ENCODE peak calls at places on chromosomes 11 and 22, in nine cellular contexts. X, I, Y, V, D, E, S, U and T are unnamed samples.

GRCh38 chr11:13104619-13105236 is 95.6 kb downstream of the RASSF10 start:
- DNase-seq in V (no peak), Y (no peak), I (no peak), U (peak; percentile 88), D (no peak), E (no peak), X (no peak), S (no peak), T (no peak)

GRCh38 chr11:17171342-17171741 is 36.4 kb downstream of the PIK3C2A start:
- DNase-seq in S (no peak), V (no peak), I (no peak), E (no peak), D (no peak), X (no peak), U (peak; percentile 25), Y (no peak), T (no peak)

GRCh38 chr11:131253885-131254204 is 116.6 kb upstream of the NTM start:
- DNase-seq in U (no peak), I (no peak), E (no peak), D (no peak), Y (peak; percentile 53), X (no peak), S (no peak), V (no peak), T (peak; percentile 91)

GRCh38 chr11:132576706-132577105 is 955.6 kb downstream of the OPCML start:
- DNase-seq in S (no peak), U (no peak), X (no peak), I (no peak), V (no peak), D (no peak), Y (peak; percentile 10), E (peak; percentile 29), T (peak; percentile 60)

GRCh38 chr22:48761546-48761945 is 1066.1 kb downstream of the BRD1 start:
- DNase-seq in V (no peak), I (peak; percentile 41), D (no peak), Y (no peak), U (no peak), X (no peak), S (peak; percentile 51), E (peak; percentile 15), T (peak; percentile 70)

GRCh38 chr11:76151561-76152085 is 54.7 kb downstream of the WNT11 start:
- DNase-seq in V (no peak), E (no peak), Y (no peak), X (peak; percentile 12), D (no peak), I (peak; percentile 49), U (no peak), S (no peak), T (no peak)

GRCh38 chr11:45038923-45039322 is 88.2 kb upstream of the TP53I11 start:
- DNase-seq in I (no peak), D (no peak), U (no peak), X (no peak), V (no peak), E (no peak), Y (no peak), S (no peak), T (no peak)

GRCh38 chr22:47618611-47619010 is 856.2 kb downstream of the TBC1D22A start:
- DNase-seq in I (peak; percentile 59), U (no peak), E (no peak), V (no peak), X (no peak), S (no peak), D (peak; percentile 54), Y (no peak), T (no peak)

GRCh38 chr11:84355911-84356310 is 1069.7 kb upstream of the CCDC90B start:
- DNase-seq in U (no peak), I (no peak), Y (no peak), E (no peak), V (no peak), S (no peak), X (no peak), D (no peak), T (no peak)

GRCh38 chr11:63764712-63765631 is 3.6 kb downstream of the ZFTA start:
- DNase-seq in I (no peak), X (no peak), S (no peak), U (no peak), D (no peak), V (no peak), E (no peak), Y (no peak), T (no peak)

GRCh38 chr22:48749555-48750227 is 1078.0 kb downstream of the BRD1 start:
- DNase-seq in I (peak; percentile 60), V (no peak), D (no peak), E (peak; percentile 24), S (peak; percentile 64), U (no peak), Y (no peak), X (no peak), T (peak; percentile 88)

GRCh38 chr22:19497245-19497644 is 17.5 kb downstream of the CDC45 start:
- DNase-seq in D (no peak), V (no peak), I (no peak), Y (no peak), U (peak; percentile 86), X (peak; percentile 75), S (no peak), E (no peak), T (no peak)

GRCh38 chr11:118526688-118527087 is 586 bp upstream of the TTC36 start:
- DNase-seq in E (no peak), U (no peak), Y (no peak), V (no peak), I (no peak), X (no peak), S (no peak), D (no peak), T (no peak)
- TF ChIP-seq POLR2A in E (no peak), U (no peak), Y (no peak), V (no peak), I (no peak), X (no peak), S (no peak), D (no peak), T (no peak)

GRCh38 chr22:49946612-49947295 is 13.8 kb upstream of the PIM3 start:
- DNase-seq in D (no peak), S (no peak), U (no peak), Y (no peak), X (no peak), V (no peak), E (peak; percentile 81), I (no peak), T (no peak)

GRCh38 chr22:49942565-49943404 is 17.8 kb upstream of the PIM3 start:
- DNase-seq in E (no peak), X (no peak), U (no peak), Y (no peak), I (no peak), S (no peak), V (no peak), D (no peak), T (no peak)

GRCh38 chr22:49943405-49943765 is 17.2 kb upstream of the PIM3 start:
- DNase-seq in U (no peak), Y (no peak), D (no peak), S (no peak), X (no peak), V (no peak), I (no peak), E (no peak), T (no peak)

GRCh38 chr22:49943771-49944398 is 16.7 kb upstream of the PIM3 start:
- DNase-seq in I (no peak), S (no peak), Y (no peak), E (no peak), X (no peak), D (no peak), U (no peak), V (no peak), T (no peak)

DNA sequence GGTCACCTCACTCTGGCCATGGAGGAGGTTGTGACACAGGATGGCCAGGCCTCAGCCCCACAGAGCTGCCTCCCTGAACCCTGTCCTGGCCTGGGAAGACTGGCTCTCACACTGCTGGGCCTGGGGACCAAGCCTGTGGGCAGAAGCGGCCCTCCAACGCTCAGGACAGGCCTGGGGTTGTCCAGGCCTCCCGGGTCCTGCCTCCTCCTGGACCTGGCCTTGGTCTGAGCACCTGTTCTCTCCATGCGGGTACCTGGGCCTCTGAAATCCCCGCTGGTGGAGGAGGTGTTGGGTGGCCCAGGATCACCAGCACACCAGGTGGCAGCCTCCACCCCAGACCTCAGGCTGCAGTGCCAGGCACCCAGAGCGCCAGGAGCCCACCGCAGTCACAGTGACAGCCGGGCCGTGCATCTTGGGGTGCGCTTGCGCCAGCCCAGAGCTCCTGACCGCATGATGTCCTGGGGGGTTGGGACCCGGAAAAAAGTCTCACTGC is 16.1 kb upstream of the PIM3 start:
- DNase-seq in D (no peak), V (no peak), U (no peak), Y (no peak), E (no peak), S (no peak), I (no peak), X (no peak), T (no peak)
- H3K27ac ChIP-seq in D (no peak overlapping the region), V (no peak overlapping the region), U (no peak overlapping the region), Y (no peak overlapping the region), E (peak overlapping the region; percentile 64), S (no peak overlapping the region), I (no peak overlapping the region), X (peak overlapping the region; percentile 68), T (no peak overlapping the region)

GRCh38 chr11:107591446-107592236 is 694 bp downstream of the ELMOD1 start:
- DNase-seq in I (no peak), X (no peak), Y (no peak), E (no peak), V (no peak), D (no peak), U (peak; percentile 47), S (no peak), T (no peak)

GRCh38 chr11:107590460-107591097 is 368 bp upstream of the ELMOD1 start:
- DNase-seq in D (no peak), V (no peak), Y (no peak), U (no peak), E (no peak), X (no peak), I (no peak), S (no peak), T (no peak)

GRCh38 chr11:107591098-107591445 is at the start of gene ELMOD1:
- DNase-seq in E (no peak), V (no peak), S (peak; percentile 73), I (no peak), D (peak; percentile 78), U (peak; percentile 46), X (peak; percentile 65), Y (no peak), T (no peak)

GRCh38 chr11:107592813-107593212 is 1.9 kb downstream of the ELMOD1 start:
- DNase-seq in I (no peak), Y (no peak), V (no peak), E (no peak), U (no peak), X (no peak), D (no peak), S (no peak), T (no peak)

DNA sequence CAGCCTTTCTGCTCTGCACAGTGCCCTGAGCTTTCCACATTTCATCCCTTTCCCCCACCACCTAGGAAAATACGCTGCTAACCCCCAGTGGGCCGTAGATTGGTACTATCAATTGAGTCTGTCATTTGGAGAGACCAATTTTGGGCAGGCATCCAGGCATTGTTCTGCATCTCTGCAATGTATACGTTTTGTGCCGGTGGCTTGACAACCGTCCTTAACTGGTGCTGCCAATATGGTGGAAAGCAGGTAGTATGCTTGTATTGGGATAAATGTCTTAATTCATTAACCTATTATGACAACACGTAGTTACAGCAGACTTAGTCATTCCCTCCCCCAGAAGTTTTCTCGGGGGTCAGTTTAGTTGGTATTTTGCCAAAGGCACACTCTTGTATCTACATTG is 1.3 kb downstream of the ELMOD1 start:
- DNase-seq in E (no peak), Y (no peak), D (no peak), U (peak; percentile 39), X (no peak), I (no peak), S (no peak), V (no peak), T (no peak)
- TF ChIP-seq POLR2AphosphoS5 in E (no peak), Y (no peak), D (no peak), U (no peak), X (no peak), I (no peak), S (no peak), V (no peak), T (no peak)

GRCh38 chr11:128508785-128509518 is 78.4 kb downstream of the ETS1 start:
- DNase-seq in X (no peak), Y (no peak), U (no peak), E (no peak), S (no peak), I (no peak), V (no peak), D (no peak), T (no peak)
- TF ChIP-seq POLR2A in X (no peak), Y (no peak), U (no peak), E (no peak), S (no peak), I (no peak), V (no peak), D (no peak), T (no peak)